ENCODE peak calls at places on chromosomes 1 and 21, in four cellular contexts. One of them, this sample, is unnamed.

GRCh38 chr1:169312084-169312954 is 55.3 kb downstream of the NME7 start:
- DNase-seq in AG10803: peak
- DNase-seq in astrocyte of the spinal cord: peak
- DNase-seq in astrocyte: peak
- DNase-seq in this sample: peak

GRCh38 chr1:37509181-37509580 is 5.4 kb downstream of the MEAF6 start:
- DNase-seq in AG10803: peak
- DNase-seq in astrocyte of the spinal cord: peak
- DNase-seq in astrocyte: peak
- DNase-seq in this sample: no peak

GRCh38 chr1:51336004-51336403 is 5.6 kb upstream of the TTC39A start:
- DNase-seq in AG10803: no peak
- DNase-seq in astrocyte of the spinal cord: no peak
- DNase-seq in astrocyte: no peak
- DNase-seq in this sample: no peak

GRCh38 chr1:3070654-3071506 is 1.9 kb downstream of the PRDM16 start:
- DNase-seq in AG10803: no peak
- DNase-seq in astrocyte of the spinal cord: peak
- DNase-seq in astrocyte: no peak
- DNase-seq in this sample: no peak

GRCh38 chr1:23914921-23915320 is 1.8 kb upstream of the CNR2 start:
- DNase-seq in AG10803: no peak
- DNase-seq in astrocyte of the spinal cord: no peak
- DNase-seq in astrocyte: no peak
- DNase-seq in this sample: no peak

GRCh38 chr1:184035719-184036516 is 1.6 kb downstream of the COLGALT2 start:
- DNase-seq in AG10803: no peak
- DNase-seq in astrocyte of the spinal cord: no peak
- DNase-seq in astrocyte: no peak
- DNase-seq in this sample: no peak

GRCh38 chr1:240487493-240487892 is 124.5 kb downstream of the GREM2 start:
- DNase-seq in AG10803: no peak
- DNase-seq in astrocyte of the spinal cord: no peak
- DNase-seq in astrocyte: no peak
- DNase-seq in this sample: no peak

GRCh38 chr1:3176028-3176427 is 107.0 kb downstream of the PRDM16 start:
- DNase-seq in AG10803: no peak
- DNase-seq in astrocyte of the spinal cord: no peak
- DNase-seq in astrocyte: no peak
- DNase-seq in this sample: no peak

GRCh38 chr1:102098536-102098935 is 101.8 kb upstream of the OLFM3 start:
- DNase-seq in AG10803: no peak
- DNase-seq in astrocyte of the spinal cord: no peak
- DNase-seq in astrocyte: no peak
- DNase-seq in this sample: no peak

GRCh38 chr1:218344814-218345672 is at the start of gene TGFB2:
- DNase-seq in AG10803: peak
- DNase-seq in astrocyte of the spinal cord: peak
- DNase-seq in astrocyte: peak
- DNase-seq in this sample: peak

GRCh38 chr21:46424621-46425020 is 34.1 kb upstream of the DIP2A start:
- DNase-seq in AG10803: no peak
- DNase-seq in astrocyte of the spinal cord: no peak
- DNase-seq in astrocyte: no peak
- DNase-seq in this sample: no peak

GRCh38 chr1:85495556-85495955 is 30.6 kb upstream of the DDAH1 start:
- DNase-seq in AG10803: peak
- DNase-seq in astrocyte of the spinal cord: peak
- DNase-seq in astrocyte: peak
- DNase-seq in this sample: peak

GRCh38 chr1:65198095-65198494 is 50.1 kb downstream of the AK4 start:
- DNase-seq in AG10803: peak
- DNase-seq in astrocyte of the spinal cord: no peak
- DNase-seq in astrocyte: no peak
- DNase-seq in this sample: no peak

GRCh38 chr21:42337830-42338729 is 12.7 kb downstream of the TFF2 start:
- DNase-seq in AG10803: peak
- DNase-seq in astrocyte of the spinal cord: peak
- DNase-seq in astrocyte: peak
- DNase-seq in this sample: peak

GRCh38 chr1:160826546-160826945 is 30.6 kb downstream of the LY9 start:
- DNase-seq in AG10803: peak
- DNase-seq in astrocyte of the spinal cord: peak
- DNase-seq in astrocyte: peak
- DNase-seq in this sample: no peak

GRCh38 chr1:53562256-53562982 is 103.2 kb downstream of the DMRTB1 start:
- DNase-seq in AG10803: no peak
- DNase-seq in astrocyte of the spinal cord: no peak
- DNase-seq in astrocyte: no peak
- DNase-seq in this sample: no peak

GRCh38 chr1:160519542-160520435 is 3.3 kb downstream of the SLAMF6 start:
- DNase-seq in AG10803: no peak
- DNase-seq in astrocyte of the spinal cord: no peak
- DNase-seq in astrocyte: no peak
- DNase-seq in this sample: no peak

GRCh38 chr1:185157599-185158469 is 867 bp downstream of the SWT1 start:
- DNase-seq in AG10803: no peak
- DNase-seq in astrocyte of the spinal cord: peak
- DNase-seq in astrocyte: no peak
- DNase-seq in this sample: peak

GRCh38 chr1:23081376-23081775 is 62.1 kb downstream of the KDM1A start:
- DNase-seq in AG10803: no peak
- DNase-seq in astrocyte of the spinal cord: no peak
- DNase-seq in astrocyte: no peak
- DNase-seq in this sample: no peak

GRCh38 chr1:11837767-11838348 is 9.7 kb downstream of the NPPA start:
- DNase-seq in AG10803: no peak
- DNase-seq in astrocyte of the spinal cord: no peak
- DNase-seq in astrocyte: no peak
- DNase-seq in this sample: no peak

GRCh38 chr1:232837085-232837484 is 31.9 kb downstream of the MAP10 start:
- DNase-seq in AG10803: no peak
- DNase-seq in astrocyte of the spinal cord: no peak
- DNase-seq in astrocyte: no peak
- DNase-seq in this sample: no peak

GRCh38 chr1:61836649-61837048 is 94.4 kb downstream of the PATJ start:
- DNase-seq in AG10803: no peak
- DNase-seq in astrocyte of the spinal cord: no peak
- DNase-seq in astrocyte: no peak
- DNase-seq in this sample: no peak

GRCh38 chr1:62012821-62013220 is 181.8 kb upstream of the L1TD1 start:
- DNase-seq in AG10803: no peak
- DNase-seq in astrocyte of the spinal cord: no peak
- DNase-seq in astrocyte: no peak
- DNase-seq in this sample: peak

GRCh38 chr1:145964328-145965118 is at the start of the genes ANKRD34A and POLR3GL:
- DNase-seq in AG10803: peak
- DNase-seq in astrocyte of the spinal cord: peak
- DNase-seq in astrocyte: peak
- DNase-seq in this sample: peak

GRCh38 chr1:243269461-243269801 is 13.6 kb downstream of the SDCCAG8 start:
- DNase-seq in AG10803: no peak
- DNase-seq in astrocyte of the spinal cord: no peak
- DNase-seq in astrocyte: no peak
- DNase-seq in this sample: no peak

DNA sequence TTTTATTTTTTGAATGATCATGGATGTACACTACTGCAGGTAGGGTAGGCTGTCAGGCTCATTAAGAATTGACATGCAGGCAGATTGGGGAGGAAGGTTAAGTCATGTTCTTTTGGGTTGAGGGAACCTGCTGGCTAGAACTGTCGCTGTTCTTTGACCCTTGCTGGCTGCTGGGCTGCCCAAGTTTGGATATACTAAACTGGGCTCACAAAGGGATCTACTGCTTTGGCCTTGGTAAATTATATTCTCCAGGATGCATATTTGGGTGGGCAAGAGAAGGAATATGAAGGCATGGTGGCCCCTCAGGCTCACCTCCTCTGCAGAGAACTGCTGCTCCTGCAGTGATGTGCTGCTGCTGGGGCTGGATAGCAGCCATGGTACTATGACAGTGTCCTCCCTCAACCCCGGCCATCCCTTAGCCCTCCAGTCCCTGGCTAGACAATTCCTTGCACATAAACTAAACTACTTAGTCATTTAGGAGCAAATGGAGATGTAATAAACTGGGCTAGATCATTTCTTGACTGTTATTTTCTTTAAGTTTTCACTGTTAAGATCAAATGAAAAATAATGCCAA is 6.1 kb downstream of the ATP1A1 start:
- DNase-seq in AG10803: no peak
- DNase-seq in astrocyte of the spinal cord: no peak
- DNase-seq in astrocyte: no peak
- DNase-seq in this sample: no peak
- H3K4me3 ChIP-seq in AG10803: no peak
- H3K4me3 ChIP-seq in astrocyte of the spinal cord: no peak
- H3K4me3 ChIP-seq in astrocyte: no peak
- H3K4me3 ChIP-seq in this sample: no peak

GRCh38 chr1:40856656-40857302 is 5.4 kb downstream of the CITED4 start:
- DNase-seq in AG10803: no peak
- DNase-seq in astrocyte of the spinal cord: no peak
- DNase-seq in astrocyte: no peak
- DNase-seq in this sample: no peak

GRCh38 chr1:40853113-40853999 is 8.8 kb downstream of the CITED4 start:
- DNase-seq in AG10803: no peak
- DNase-seq in astrocyte of the spinal cord: no peak
- DNase-seq in astrocyte: no peak
- DNase-seq in this sample: no peak

GRCh38 chr1:40857737-40858136 is 4.4 kb downstream of the CITED4 start:
- DNase-seq in AG10803: no peak
- DNase-seq in astrocyte of the spinal cord: no peak
- DNase-seq in astrocyte: no peak
- DNase-seq in this sample: no peak

GRCh38 chr1:40856116-40856515 is 6.0 kb downstream of the CITED4 start:
- DNase-seq in AG10803: no peak
- DNase-seq in astrocyte of the spinal cord: no peak
- DNase-seq in astrocyte: no peak
- DNase-seq in this sample: no peak

DNA sequence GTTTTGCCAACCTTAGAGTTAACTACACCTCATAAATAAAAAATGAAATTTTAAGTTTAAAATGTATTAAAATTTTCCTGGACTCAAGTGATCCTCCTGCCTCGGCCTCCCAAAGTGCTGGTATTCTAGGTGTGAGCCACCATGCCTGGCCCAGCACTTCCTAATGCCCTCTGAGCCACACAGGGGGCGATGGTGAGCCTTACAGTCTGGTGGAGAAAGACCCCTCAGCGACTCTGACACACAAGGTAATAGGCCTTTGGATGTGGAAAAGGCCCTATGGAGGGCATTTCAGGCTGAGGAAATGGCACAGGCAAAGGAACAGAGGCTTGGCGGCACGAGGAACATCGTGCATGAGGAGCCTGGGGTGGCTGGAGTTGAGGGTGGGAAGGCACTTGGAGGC is 6.7 kb downstream of the CITED4 start:
- DNase-seq in AG10803: no peak
- DNase-seq in astrocyte of the spinal cord: no peak
- DNase-seq in astrocyte: no peak
- DNase-seq in this sample: no peak
- TF ChIP-seq CTCF in AG10803: no peak
- TF ChIP-seq CTCF in astrocyte of the spinal cord: peak
- TF ChIP-seq CTCF in astrocyte: no peak
- TF ChIP-seq CTCF in this sample: peak

DNA sequence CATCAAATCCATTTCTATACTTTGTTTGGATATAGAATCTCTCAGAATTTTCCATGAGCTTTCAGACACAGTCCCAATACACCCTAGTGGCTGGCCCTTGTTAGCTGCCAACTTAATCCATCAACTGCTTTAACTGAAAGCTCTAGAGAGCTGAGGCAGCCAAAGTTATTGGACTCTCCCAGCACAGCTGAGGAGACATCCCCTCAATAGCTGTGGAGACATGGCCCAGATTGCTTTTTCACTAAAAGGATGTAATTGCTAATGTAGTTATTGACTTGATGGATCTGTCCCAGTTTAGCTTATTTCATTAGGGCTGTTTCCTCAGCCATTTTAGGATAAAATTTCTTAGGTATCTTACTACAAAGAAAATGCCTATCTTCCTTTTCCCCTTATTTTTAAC is 94.8 kb upstream of the PRMT6 start:
- DNase-seq in AG10803: no peak
- DNase-seq in astrocyte of the spinal cord: no peak
- DNase-seq in astrocyte: no peak
- DNase-seq in this sample: no peak
- H3K4me3 ChIP-seq in AG10803: no peak
- H3K4me3 ChIP-seq in astrocyte of the spinal cord: no peak
- H3K4me3 ChIP-seq in astrocyte: no peak
- H3K4me3 ChIP-seq in this sample: no peak

DNA sequence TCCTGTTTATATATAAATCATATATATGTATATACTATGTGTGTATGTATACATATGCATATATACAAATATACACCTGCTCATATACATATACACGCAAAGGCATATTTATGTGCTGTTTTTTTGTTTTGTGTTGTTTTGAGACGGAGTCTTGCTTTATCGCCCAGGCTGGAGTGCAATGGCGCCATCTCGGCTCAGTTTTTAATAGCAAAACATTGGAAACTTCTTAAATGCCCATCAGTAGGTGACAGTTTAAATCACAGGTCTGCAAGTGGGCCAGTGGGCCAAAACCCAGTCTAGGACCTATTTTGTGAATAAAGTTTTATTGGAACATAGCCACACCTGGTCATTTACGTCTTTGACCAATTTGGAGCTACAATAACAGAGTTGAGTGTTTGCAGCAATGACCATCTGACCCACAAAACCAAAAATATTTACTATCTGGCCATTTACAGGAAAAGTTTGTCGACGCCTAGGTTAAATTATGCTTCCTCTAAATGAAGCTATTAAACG is 132.3 kb downstream of the TOMM20 start:
- DNase-seq in AG10803: peak
- DNase-seq in astrocyte of the spinal cord: no peak
- DNase-seq in astrocyte: no peak
- DNase-seq in this sample: peak
- TF ChIP-seq CTCF in AG10803: no peak
- TF ChIP-seq CTCF in astrocyte of the spinal cord: no peak
- TF ChIP-seq CTCF in astrocyte: no peak
- TF ChIP-seq CTCF in this sample: no peak

DNA sequence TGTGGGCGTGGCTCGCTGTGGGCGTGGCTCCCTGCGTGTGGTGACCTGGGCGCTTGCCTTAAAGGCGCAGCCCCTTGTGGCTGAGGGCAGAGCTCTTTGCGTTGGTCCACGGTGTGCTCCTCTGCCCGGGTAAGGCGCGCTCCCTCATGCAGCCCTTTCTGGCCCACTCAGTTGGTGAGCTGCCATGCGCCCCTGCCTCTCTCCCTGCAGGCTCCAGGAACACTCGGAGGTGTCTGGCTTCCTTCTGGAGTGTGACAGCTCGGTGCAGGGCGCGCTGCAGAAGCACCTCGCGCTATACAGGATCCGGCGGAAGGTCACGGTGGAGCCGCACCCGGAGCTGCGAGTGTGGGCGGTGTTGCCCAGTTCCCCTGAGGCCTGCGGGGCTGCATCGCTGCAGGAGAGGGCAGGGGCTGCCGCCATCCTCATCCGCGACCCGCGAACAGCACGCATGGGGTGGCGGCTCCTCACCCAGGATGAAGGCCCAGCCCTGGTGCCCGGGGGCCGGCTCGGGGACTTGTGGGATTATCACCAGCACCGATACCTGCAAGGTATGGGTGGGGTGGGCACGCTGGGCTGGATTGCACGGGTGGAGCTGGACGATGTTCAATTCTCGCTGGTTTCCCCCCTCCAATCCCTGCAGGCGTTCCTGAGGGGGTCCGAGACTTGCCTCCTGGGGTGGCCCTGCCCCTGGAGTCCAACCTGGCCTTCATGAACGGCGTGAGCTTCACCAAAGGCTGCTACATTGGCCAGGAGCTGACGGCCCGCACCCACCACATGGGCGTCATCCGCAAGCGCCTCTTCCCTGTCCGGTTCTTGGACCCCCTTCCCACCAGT is 9.1 kb downstream of the IBA57 start:
- DNase-seq in AG10803: no peak
- DNase-seq in astrocyte of the spinal cord: no peak
- DNase-seq in astrocyte: no peak
- DNase-seq in this sample: peak
- H3K4me3 ChIP-seq in AG10803: no peak
- H3K4me3 ChIP-seq in astrocyte of the spinal cord: no peak
- H3K4me3 ChIP-seq in astrocyte: no peak
- H3K4me3 ChIP-seq in this sample: no peak

This sample was measured in fibroblast of villous mesenchyme.